ENCODE peak calls at places on chromosomes 16 and 17, in ten cellular contexts. C is ascending aorta, P is HFF-Myc, S is thoracic aorta, D is neural progenitor cell, U is dorsolateral prefrontal cortex, K is sigmoid colon, I is tibial artery, N is BE2C, Z is heart left ventricle. M is an unnamed sample.

GRCh38 chr16:81408409-81408950 is 36.1 kb upstream of the CMIP start:
- DNase-seq in C (no peak), P (no peak), S (no peak), D (no peak), U (no peak), K (no peak), I (no peak), N (no peak), Z (no peak), M (no peak)

GRCh38 chr17:18320301-18320700 is 5.2 kb downstream of the SMCR8 start:
- DNase-seq in C (no peak), P (no peak), S (no peak), D (no peak), U (no peak), K (peak), I (no peak), N (no peak), Z (no peak), M (no peak)

GRCh38 chr17:45756266-45756989 is 27.7 kb upstream of the CRHR1 start:
- DNase-seq in C (no peak), P (no peak), S (no peak), D (peak), U (no peak), K (no peak), I (no peak), N (no peak), Z (no peak), M (no peak)

GRCh38 chr17:76527430-76528111 is 9.9 kb downstream of the CYGB start:
- DNase-seq in C (peak), P (no peak), S (peak), D (peak), U (no peak), K (peak), I (no peak), N (peak), Z (peak), M (no peak)

GRCh38 chr16:55912022-55912421 is 36.8 kb upstream of the CES5A start:
- DNase-seq in C (no peak), P (no peak), S (no peak), D (no peak), U (peak), K (no peak), I (no peak), N (no peak), Z (peak), M (no peak)

GRCh38 chr17:82399601-82400101 is 18.5 kb upstream of the HEXD start:
- DNase-seq in C (no peak), P (no peak), S (no peak), D (no peak), U (no peak), K (no peak), I (no peak), N (peak), Z (peak), M (no peak)

GRCh38 chr16:50644730-50645129 is 36.4 kb downstream of the SNX20 start:
- DNase-seq in C (no peak), P (no peak), S (no peak), D (peak), U (no peak), K (no peak), I (peak), N (no peak), Z (no peak), M (no peak)

GRCh38 chr16:19113577-19114358 is at the start of gene ITPRIPL2:
- DNase-seq in C (peak), P (peak), S (peak), D (peak), U (peak), K (peak), I (peak), N (peak), Z (peak), M (peak)

GRCh38 chr16:46954562-46954961 is 18.9 kb downstream of the DNAJA2 start:
- DNase-seq in C (no peak), P (no peak), S (no peak), D (no peak), U (no peak), K (no peak), I (no peak), N (no peak), Z (no peak), M (no peak)

GRCh38 chr16:16010194-16010593 is 60.8 kb downstream of the ABCC1 start:
- DNase-seq in C (no peak), P (no peak), S (no peak), D (no peak), U (no peak), K (no peak), I (no peak), N (no peak), Z (no peak), M (no peak)

GRCh38 chr16:31216552-31217530 is at the start of gene PYDC1:
- DNase-seq in C (no peak), P (no peak), S (no peak), D (peak), U (no peak), K (no peak), I (no peak), N (no peak), Z (no peak), M (no peak)

GRCh38 chr16:20129375-20129774 is 55.7 kb upstream of the GPR139 start:
- DNase-seq in C (no peak), P (no peak), S (no peak), D (no peak), U (no peak), K (no peak), I (no peak), N (no peak), Z (no peak), M (no peak)

GRCh38 chr16:24526701-24527470 is 12.5 kb upstream of the RBBP6 start:
- DNase-seq in C (no peak), P (no peak), S (no peak), D (no peak), U (no peak), K (no peak), I (no peak), N (no peak), Z (no peak), M (no peak)

GRCh38 chr17:80719449-80719848 is 174.8 kb downstream of the RPTOR start:
- DNase-seq in C (no peak), P (no peak), S (no peak), D (no peak), U (no peak), K (no peak), I (no peak), N (no peak), Z (no peak), M (no peak)

GRCh38 chr17:39222151-39222550 is 3.6 kb downstream of the STAC2 start:
- DNase-seq in C (no peak), P (no peak), S (no peak), D (no peak), U (no peak), K (no peak), I (peak), N (no peak), Z (peak), M (no peak)
- H3K4me3 ChIP-seq in C (no peak), P (no peak), S (no peak), D (no peak), U (no peak), K (no peak), I (peak), N (no peak), Z (no peak), M (no peak)

GRCh38 chr16:3010510-3010909 is 2.2 kb upstream of the CLDN9 start:
- DNase-seq in C (no peak), P (no peak), S (no peak), D (no peak), U (no peak), K (no peak), I (no peak), N (no peak), Z (no peak), M (no peak)

GRCh38 chr16:3007059-3007956 is 5.4 kb upstream of the CLDN9 start:
- DNase-seq in C (no peak), P (no peak), S (no peak), D (no peak), U (no peak), K (no peak), I (no peak), N (no peak), Z (no peak), M (no peak)

GRCh38 chr16:3007957-3008748 is 4.6 kb upstream of the CLDN9 start:
- DNase-seq in C (no peak), P (no peak), S (no peak), D (peak), U (no peak), K (no peak), I (no peak), N (no peak), Z (no peak), M (no peak)

GRCh38 chr16:3009568-3010390 is 2.9 kb upstream of the CLDN9 start:
- DNase-seq in C (no peak), P (no peak), S (no peak), D (peak), U (no peak), K (no peak), I (no peak), N (no peak), Z (no peak), M (no peak)

DNA sequence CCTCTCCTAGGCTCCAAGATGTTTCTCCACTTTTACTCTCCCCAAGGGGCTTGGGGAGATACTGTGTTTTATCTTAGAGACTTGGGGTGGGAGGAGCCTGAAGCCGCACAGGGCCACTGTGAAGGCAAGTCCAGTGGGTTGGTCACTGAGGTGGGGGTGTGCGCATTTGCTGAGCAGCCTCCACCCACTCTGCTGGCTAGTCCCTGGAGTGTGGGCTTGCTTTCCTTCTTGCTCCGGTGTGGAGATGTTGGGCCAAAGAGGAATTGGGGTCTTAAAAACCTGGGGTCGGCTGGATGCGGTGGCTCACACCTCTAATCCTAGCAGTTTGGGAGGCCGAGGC is 4.0 kb upstream of the CLDN9 start:
- DNase-seq in C (no peak), P (no peak), S (no peak), D (no peak), U (no peak), K (no peak), I (no peak), N (no peak), Z (no peak), M (no peak)
- TF ChIP-seq CTCF in C (no peak), P (no peak), S (no peak), D (no peak), U (no peak), K (no peak), I (no peak), N (no peak), Z (no peak), M (no peak)

GRCh38 chr16:48318630-48319029 is 66.6 kb downstream of the SIAH1 start:
- DNase-seq in C (no peak), P (no peak), S (no peak), D (no peak), U (no peak), K (no peak), I (no peak), N (no peak), Z (peak), M (no peak)
- H3K4me3 ChIP-seq in C (no peak), P (no peak), S (no peak), D (no peak), U (no peak), K (no peak), I (no peak), N (no peak), Z (peak), M (no peak)

GRCh38 chr17:38579934-38580333 is 25.8 kb downstream of the SRCIN1 start:
- DNase-seq in C (no peak), P (no peak), S (no peak), D (peak), U (peak), K (no peak), I (no peak), N (peak), Z (peak), M (no peak)
- TF ChIP-seq CTCF in C (no peak), P (no peak), S (no peak), D (peak), U (peak), K (no peak), I (no peak), N (peak), Z (peak), M (no peak)

DNA sequence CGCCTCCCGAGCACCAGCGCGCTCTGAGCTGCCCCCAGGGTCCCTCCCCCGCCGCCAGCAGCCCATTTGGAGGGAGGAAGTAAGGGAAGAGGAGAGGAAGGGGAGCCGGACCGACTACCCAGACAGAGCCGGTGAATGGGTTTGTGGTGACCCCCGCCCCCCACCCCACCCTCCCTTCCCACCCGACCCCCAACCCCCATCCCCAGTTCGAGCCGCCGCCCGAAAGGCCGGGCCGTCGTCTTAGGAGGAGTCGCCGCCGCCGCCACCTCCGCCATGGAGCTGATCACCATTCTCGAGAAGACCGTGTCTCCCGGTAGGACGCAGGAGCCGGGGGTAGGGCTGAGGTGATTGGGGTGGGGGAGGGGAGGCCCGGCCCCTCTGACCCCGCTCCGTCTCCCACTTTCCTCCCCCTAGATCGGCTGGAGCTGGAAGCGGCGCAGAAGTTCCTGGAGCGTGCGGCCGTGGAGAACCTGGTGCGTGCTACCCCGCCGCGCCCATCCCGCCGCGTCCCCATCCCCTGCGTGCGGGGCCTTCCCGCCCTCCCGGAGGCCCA is 329 bp downstream of the KPNB1 start:
- DNase-seq in C (no peak), P (no peak), S (peak), D (peak), U (no peak), K (no peak), I (no peak), N (no peak), Z (no peak), M (no peak)
- H3K4me3 ChIP-seq in C (peak), P (peak), S (peak), D (peak), U (peak), K (peak), I (peak), N (peak), Z (peak), M (peak)